ENCODE peak calls at places on chromosomes 12 and 14, in eight cellular contexts. I is choroid plexus epithelial cell, E is GM13976, U is brain microvascular endothelial cell, W is transverse colon, X is AG09309, B is tibial nerve, D is fibroblast of pulmonary artery. Q is an unnamed sample.

GRCh38 chr12:52179396-52179973 is 12.3 kb downstream of the KRT80 start:
- DNase-seq in I (no peak), E (no peak), U (no peak), W (no peak), X (no peak), B (no peak), D (no peak), Q (no peak)

GRCh38 chr14:58354817-58355216 is 40.9 kb upstream of the TOMM20L start:
- DNase-seq in I (no peak), E (no peak), U (no peak), W (no peak), X (no peak), B (no peak), D (no peak), Q (no peak)

GRCh38 chr14:21476526-21476924 is 234 bp downstream of the RAB2B start:
- DNase-seq in I (peak), E (peak), U (no peak), W (peak), X (no peak), B (no peak), D (no peak), Q (no peak)

GRCh38 chr12:104615048-104615561 is 158.4 kb downstream of the CHST11 start:
- DNase-seq in I (no peak), E (no peak), U (no peak), W (peak), X (no peak), B (no peak), D (peak), Q (no peak)

GRCh38 chr12:81079280-81080076 is 1.6 kb downstream of the ACSS3 start:
- DNase-seq in I (peak), E (no peak), U (no peak), W (no peak), X (no peak), B (no peak), D (no peak), Q (no peak)

GRCh38 chr12:110005319-110005973 is 6.2 kb downstream of the ANKRD13A start:
- DNase-seq in I (no peak), E (no peak), U (no peak), W (peak), X (no peak), B (no peak), D (no peak), Q (no peak)

GRCh38 chr12:52036587-52037171 is 14.6 kb upstream of the NR4A1 start:
- DNase-seq in I (peak), E (peak), U (peak), W (peak), X (no peak), B (peak), D (peak), Q (peak)

GRCh38 chr12:132342322-132342721 is 12.9 kb upstream of the GALNT9 start:
- DNase-seq in I (no peak), E (no peak), U (no peak), W (no peak), X (no peak), B (no peak), D (no peak), Q (no peak)

GRCh38 chr12:104336115-104336514 is 32.6 kb downstream of the EID3 start:
- DNase-seq in I (no peak), E (no peak), U (no peak), W (no peak), X (no peak), B (no peak), D (no peak), Q (no peak)

GRCh38 chr12:123139926-123140674 is 10.8 kb downstream of the PITPNM2 start:
- DNase-seq in I (no peak), E (no peak), U (no peak), W (peak), X (no peak), B (no peak), D (peak), Q (no peak)

GRCh38 chr12:107263980-107264379 is 170.6 kb upstream of the CRY1 start:
- DNase-seq in I (no peak), E (no peak), U (no peak), W (no peak), X (no peak), B (no peak), D (no peak), Q (no peak)

GRCh38 chr14:54894995-54895394 is 7.6 kb downstream of the GCH1 start:
- DNase-seq in I (peak), E (no peak), U (peak), W (no peak), X (no peak), B (no peak), D (peak), Q (no peak)

GRCh38 chr12:123533672-123534643 is at the start of gene RILPL1:
- DNase-seq in I (peak), E (peak), U (peak), W (peak), X (no peak), B (no peak), D (peak), Q (no peak)

GRCh38 chr14:34227834-34228662 is 234.0 kb downstream of the SPTSSA start:
- DNase-seq in I (peak), E (peak), U (peak), W (peak), X (no peak), B (peak), D (peak), Q (peak)

GRCh38 chr12:105348142-105348541 is 17.7 kb downstream of the C12orf75 start:
- DNase-seq in I (no peak), E (no peak), U (no peak), W (no peak), X (no peak), B (no peak), D (no peak), Q (no peak)

GRCh38 chr14:32078794-32079663 is 1.9 kb downstream of the ARHGAP5 start:
- DNase-seq in I (peak), E (no peak), U (peak), W (no peak), X (no peak), B (no peak), D (peak), Q (no peak)

GRCh38 chr14:74038015-74038859 is 19.1 kb downstream of the BBOF1 start:
- DNase-seq in I (peak), E (peak), U (peak), W (no peak), X (no peak), B (peak), D (peak), Q (peak)

GRCh38 chr14:37618498-37619041 is 23.1 kb downstream of the TTC6 start:
- DNase-seq in I (no peak), E (no peak), U (no peak), W (no peak), X (no peak), B (no peak), D (no peak), Q (no peak)

GRCh38 chr12:95960241-95960640 is 17.1 kb downstream of the AMDHD1 start:
- DNase-seq in I (no peak), E (no peak), U (no peak), W (no peak), X (no peak), B (no peak), D (no peak), Q (no peak)

GRCh38 chr12:91662021-91662420 is 479.4 kb upstream of the DCN start:
- DNase-seq in I (peak), E (no peak), U (no peak), W (no peak), X (no peak), B (no peak), D (peak), Q (no peak)

GRCh38 chr14:96165493-96166474 is 38.9 kb upstream of the BDKRB2 start:
- DNase-seq in I (no peak), E (no peak), U (no peak), W (peak), X (no peak), B (no peak), D (no peak), Q (no peak)
- TF ChIP-seq CTCF in I (no peak), E (no peak), U (no peak), W (no peak), X (no peak), B (no peak), D (no peak), Q (no peak)

GRCh38 chr12:62472472-62472871 is 5.8 kb downstream of the MON2 start:
- DNase-seq in I (no peak), E (no peak), U (no peak), W (no peak), X (no peak), B (no peak), D (no peak), Q (no peak)
- TF ChIP-seq CTCF in I (no peak), E (no peak), U (no peak), W (no peak), X (no peak), B (no peak), D (no peak), Q (no peak)

DNA sequence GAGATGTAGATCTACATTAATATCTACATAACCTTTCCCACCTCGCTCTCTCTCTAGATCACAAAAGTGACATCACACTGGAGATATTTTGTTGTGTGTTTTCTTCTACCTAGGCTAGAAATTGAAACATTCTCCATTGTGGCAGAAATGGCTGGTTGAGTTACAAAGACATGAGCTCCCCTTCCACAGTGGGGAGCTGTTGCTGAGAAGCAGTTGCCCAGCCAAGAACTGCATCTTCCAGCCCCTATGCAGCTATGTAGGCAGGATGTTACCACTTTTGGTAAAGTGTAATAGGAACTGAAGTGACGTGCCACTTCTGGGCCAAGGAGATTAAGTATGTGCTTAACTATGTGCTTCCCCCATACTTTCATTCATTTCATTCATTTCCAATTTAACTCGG is 138.7 kb upstream of the E2F7 start:
- DNase-seq in I (peak), E (no peak), U (peak), W (no peak), X (no peak), B (no peak), D (peak), Q (no peak)
- TF ChIP-seq CTCF in I (peak), E (no peak), U (peak), W (no peak), X (no peak), B (no peak), D (peak), Q (peak)

GRCh38 chr14:29085546-29085945 is 319.0 kb downstream of the FOXG1 start:
- DNase-seq in I (peak), E (no peak), U (no peak), W (no peak), X (no peak), B (no peak), D (peak), Q (no peak)
- TF ChIP-seq CTCF in I (peak), E (no peak), U (peak), W (no peak), X (peak), B (no peak), D (peak), Q (no peak)

GRCh38 chr14:71320734-71321555 is 413.7 kb downstream of the PCNX1 start:
- DNase-seq in I (peak), E (peak), U (peak), W (peak), X (no peak), B (peak), D (peak), Q (no peak)
- TF ChIP-seq CTCF in I (no peak), E (no peak), U (no peak), W (no peak), X (no peak), B (no peak), D (no peak), Q (no peak)

GRCh38 chr14:51735851-51736250 is 84.1 kb downstream of the FRMD6 start:
- DNase-seq in I (no peak), E (no peak), U (no peak), W (no peak), X (no peak), B (no peak), D (no peak), Q (no peak)

GRCh38 chr14:51743588-51744000 is 91.9 kb downstream of the FRMD6 start:
- DNase-seq in I (no peak), E (no peak), U (no peak), W (no peak), X (no peak), B (no peak), D (no peak), Q (no peak)

GRCh38 chr14:51744372-51745150 is 92.9 kb downstream of the FRMD6 start:
- DNase-seq in I (no peak), E (no peak), U (no peak), W (no peak), X (no peak), B (no peak), D (no peak), Q (no peak)

GRCh38 chr14:51733147-51733546 is 81.4 kb downstream of the FRMD6 start:
- DNase-seq in I (no peak), E (no peak), U (no peak), W (no peak), X (no peak), B (no peak), D (no peak), Q (no peak)

DNA sequence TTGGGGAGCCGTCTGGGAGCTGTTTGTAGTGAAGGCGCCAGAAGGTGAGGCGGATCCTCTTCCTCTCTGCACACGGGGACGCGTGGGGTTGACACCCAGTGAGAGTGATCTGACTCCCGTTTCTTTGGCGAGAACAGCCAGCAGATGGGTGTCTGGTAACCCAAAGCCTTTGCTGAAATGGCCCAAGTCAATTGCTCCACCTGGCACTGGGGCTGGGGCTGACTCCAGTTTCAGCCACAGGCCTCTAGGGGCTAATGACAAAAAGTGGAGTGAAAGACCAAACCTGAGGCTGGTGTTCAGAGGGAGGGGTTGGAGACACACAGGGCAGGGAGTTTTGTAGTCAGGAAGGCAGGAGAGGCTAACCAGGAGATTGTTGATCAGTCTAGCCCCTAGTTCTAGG is 87.0 kb downstream of the FRMD6 start:
- DNase-seq in I (no peak), E (no peak), U (no peak), W (no peak), X (no peak), B (no peak), D (no peak), Q (no peak)
- TF ChIP-seq CTCF in I (no peak), E (no peak), U (peak), W (no peak), X (no peak), B (no peak), D (no peak), Q (no peak)

GRCh38 chr14:104094709-104095425 is 9.4 kb downstream of the ASPG start:
- DNase-seq in I (peak), E (peak), U (peak), W (peak), X (no peak), B (peak), D (peak), Q (peak)

GRCh38 chr14:104098272-104099095 is 13.0 kb downstream of the ASPG start:
- DNase-seq in I (no peak), E (no peak), U (no peak), W (peak), X (no peak), B (no peak), D (no peak), Q (no peak)

GRCh38 chr14:104095426-104096310 is 10.2 kb downstream of the ASPG start:
- DNase-seq in I (no peak), E (no peak), U (no peak), W (peak), X (no peak), B (no peak), D (no peak), Q (no peak)

GRCh38 chr14:104096318-104096717 is 10.8 kb downstream of the ASPG start:
- DNase-seq in I (no peak), E (no peak), U (no peak), W (no peak), X (no peak), B (no peak), D (no peak), Q (no peak)

DNA sequence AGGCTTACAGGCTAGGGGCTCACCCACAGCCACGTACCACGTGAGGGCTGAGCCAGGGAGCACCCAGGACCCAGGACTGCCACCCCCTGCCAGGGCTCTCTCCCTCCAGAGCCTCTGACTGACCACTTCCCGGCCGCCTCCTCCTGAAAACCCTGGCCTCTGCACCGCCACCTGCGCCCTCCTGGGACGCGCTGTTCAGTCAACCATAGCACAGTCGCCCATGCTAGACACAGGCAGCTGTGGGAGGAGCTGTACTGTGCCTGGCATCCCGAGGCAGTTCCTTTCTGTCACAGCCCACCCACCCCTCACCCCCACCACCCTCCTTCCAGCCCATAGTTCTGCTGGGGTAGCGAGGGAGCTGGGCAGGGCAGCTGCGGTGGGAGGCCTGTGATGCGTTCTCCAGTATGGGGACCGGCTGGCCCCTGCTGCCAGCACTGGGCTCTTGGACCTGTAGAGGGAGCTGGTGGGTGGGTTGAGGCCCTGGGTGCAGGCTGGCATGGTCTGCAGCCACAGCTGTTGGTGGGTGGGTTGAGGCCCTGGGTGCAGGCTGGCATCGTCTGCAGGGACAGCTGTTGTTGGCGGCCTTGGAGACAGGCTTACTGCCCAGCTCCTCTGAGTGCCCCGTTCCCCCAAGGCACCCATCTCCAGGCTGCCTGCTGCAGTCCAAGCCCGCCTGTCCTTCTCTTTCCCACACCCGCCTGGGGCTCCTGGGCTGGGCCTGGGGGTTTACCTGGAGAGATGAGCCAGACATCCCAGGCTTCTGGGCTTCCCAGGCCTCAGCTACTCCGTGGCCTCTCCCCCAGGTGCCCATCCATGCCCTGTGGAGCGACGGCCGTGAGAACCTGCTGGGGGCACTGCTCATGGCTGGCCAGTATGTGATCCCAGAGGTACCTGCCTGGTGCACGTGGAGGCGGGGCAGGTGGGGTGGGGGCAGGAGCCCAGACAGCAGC is 11.5 kb downstream of the ASPG start:
- DNase-seq in I (no peak), E (no peak), U (no peak), W (peak), X (no peak), B (no peak), D (no peak), Q (no peak)
- TF ChIP-seq CTCF in I (peak), E (no peak), U (peak), W (no peak), X (peak), B (no peak), D (no peak), Q (peak)